ENCODE peak calls at places on chromosome 18, in seven cellular contexts. F, I, L, B, Y, J and E are unnamed samples. For H3K4me1, the result is how much of the 10 kb centered on the place peaks cover.

GRCh38 chr18:79422783-79423165 is 27.0 kb downstream of the NFATC1 start:
- DNase-seq in B (no peak), J (no peak), I (no peak), L (no peak), Y (no peak), F (no peak), E (no peak)

GRCh38 chr18:70181015-70181414 is 24.5 kb downstream of the RTTN start:
- DNase-seq in I (no peak), L (no peak), F (peak), J (no peak), B (peak), Y (no peak), E (peak)

GRCh38 chr18:54918060-54918459 is 41.2 kb downstream of the CCDC68 start:
- DNase-seq in F (no peak), L (no peak), B (no peak), J (no peak), Y (no peak), I (no peak), E (no peak)

GRCh38 chr18:60130289-60130688 is 230.5 kb downstream of the PMAIP1 start:
- DNase-seq in I (no peak), J (no peak), Y (no peak), B (no peak), L (no peak), F (no peak), E (no peak)

GRCh38 chr18:75362435-75362834 is 65.1 kb downstream of the SMIM21 start:
- DNase-seq in J (no peak), F (no peak), Y (no peak), B (no peak), I (no peak), L (no peak), E (no peak)

GRCh38 chr18:74654637-74655036 is 57.0 kb downstream of the ZNF407 start:
- DNase-seq in Y (no peak), F (peak), J (no peak), B (no peak), I (no peak), L (no peak), E (no peak)

GRCh38 chr18:24016643-24017042 is 2.1 kb downstream of the TTC39C start:
- DNase-seq in B (peak), I (no peak), Y (no peak), F (no peak), L (peak), J (no peak), E (no peak)

GRCh38 chr18:79738565-79739439 is 58.9 kb upstream of the KCNG2 start:
- DNase-seq in L (no peak), J (no peak), Y (no peak), F (no peak), I (no peak), B (no peak), E (no peak)

GRCh38 chr18:43587538-43588153 is 310.4 kb upstream of the SYT4 start:
- DNase-seq in J (no peak), Y (peak), L (peak), F (peak), B (no peak), I (no peak), E (peak)

GRCh38 chr18:77133051-77133919 is 702 bp upstream of the MBP start:
- DNase-seq in F (no peak), I (peak), Y (no peak), L (peak), B (no peak), J (peak), E (peak)

GRCh38 chr18:68833756-68834155 is 35.9 kb downstream of the CCDC102B start:
- DNase-seq in Y (no peak), J (no peak), I (no peak), B (no peak), F (no peak), L (no peak), E (no peak)

GRCh38 chr18:79784071-79784913 is 13.4 kb upstream of the KCNG2 start:
- DNase-seq in Y (no peak), I (no peak), L (no peak), F (no peak), J (no peak), B (no peak), E (no peak)

GRCh38 chr18:46158498-46158897 is 54.3 kb downstream of the HAUS1 start:
- DNase-seq in B (no peak), Y (no peak), F (peak), L (no peak), J (no peak), I (no peak), E (no peak)

GRCh38 chr18:37299471-37300304 is 265.9 kb downstream of the CELF4 start:
- DNase-seq in I (peak), B (peak), J (peak), L (peak), F (peak), Y (no peak), E (peak)

GRCh38 chr18:74760436-74760835 is 162.8 kb downstream of the ZNF407 start:
- DNase-seq in J (no peak), I (no peak), L (peak), F (no peak), Y (no peak), B (no peak), E (no peak)

GRCh38 chr18:25189391-25190185 is 162.4 kb downstream of the ZNF521 start:
- DNase-seq in L (no peak), F (no peak), I (no peak), J (no peak), Y (no peak), B (no peak), E (no peak)
- H3K4me1 ChIP-seq in L (under half), F (under half), I (under half), J (under half), Y (under half), B (under half), E (under half)

GRCh38 chr18:50097702-50098101 is 97.2 kb downstream of the MYO5B start:
- DNase-seq in J (no peak), B (peak), Y (no peak), I (no peak), L (no peak), F (no peak), E (no peak)

GRCh38 chr18:50105027-50105426 is 89.9 kb downstream of the MYO5B start:
- DNase-seq in F (no peak), I (no peak), L (no peak), Y (no peak), J (no peak), B (no peak), E (no peak)

GRCh38 chr18:50096766-50097435 is 98.0 kb downstream of the MYO5B start:
- DNase-seq in B (no peak), L (no peak), J (no peak), F (no peak), I (no peak), Y (no peak), E (no peak)

GRCh38 chr18:50104421-50104820 is 90.5 kb downstream of the MYO5B start:
- DNase-seq in B (no peak), I (no peak), L (no peak), F (no peak), Y (no peak), J (no peak), E (no peak)

DNA sequence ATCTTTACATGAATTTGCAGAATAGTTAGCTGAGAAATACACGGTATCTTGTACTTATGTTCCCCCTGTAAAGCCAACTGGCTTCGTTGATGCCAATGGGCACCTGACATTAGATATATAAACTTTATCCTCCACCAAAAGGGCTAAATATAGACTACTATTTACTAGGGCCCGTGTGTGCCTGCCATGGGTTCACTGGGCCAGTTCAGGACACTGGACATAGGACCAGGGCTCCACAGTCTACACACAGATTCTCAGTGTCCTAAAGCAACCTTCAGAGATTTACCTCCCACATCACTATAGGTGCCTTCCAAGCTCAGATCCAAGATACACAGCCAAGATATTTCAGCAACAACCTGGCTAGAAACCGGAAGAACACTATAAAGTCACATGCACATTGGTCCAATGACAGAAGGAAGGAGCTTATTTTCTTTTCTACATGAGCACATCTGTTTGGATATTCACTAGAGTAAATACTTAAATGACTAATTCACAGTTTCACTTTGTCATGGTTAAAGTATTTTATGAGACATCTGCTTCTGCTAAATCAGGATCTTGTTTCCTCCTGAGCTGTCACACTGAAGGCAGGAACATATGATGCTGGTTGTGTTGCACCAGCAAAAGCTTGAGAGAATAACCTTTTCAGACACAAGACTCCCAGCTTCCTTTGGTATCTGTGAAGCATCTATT is 95.1 kb downstream of the MYO5B start:
- DNase-seq in L (no peak), I (no peak), B (no peak), J (no peak), F (peak), Y (no peak), E (no peak)
- H3K27ac ChIP-seq in L (no peak), I (no peak), B (no peak), J (no peak), F (no peak), Y (no peak), E (no peak)

GRCh38 chr18:25843791-25844190 is 246.6 kb downstream of the SS18 start:
- DNase-seq in Y (peak), F (no peak), L (no peak), I (no peak), J (no peak), B (no peak), E (no peak)
- TF ChIP-seq CTCF in Y (no peak), F (no peak), L (no peak), I (no peak), J (no peak), B (no peak), E (no peak)

DNA sequence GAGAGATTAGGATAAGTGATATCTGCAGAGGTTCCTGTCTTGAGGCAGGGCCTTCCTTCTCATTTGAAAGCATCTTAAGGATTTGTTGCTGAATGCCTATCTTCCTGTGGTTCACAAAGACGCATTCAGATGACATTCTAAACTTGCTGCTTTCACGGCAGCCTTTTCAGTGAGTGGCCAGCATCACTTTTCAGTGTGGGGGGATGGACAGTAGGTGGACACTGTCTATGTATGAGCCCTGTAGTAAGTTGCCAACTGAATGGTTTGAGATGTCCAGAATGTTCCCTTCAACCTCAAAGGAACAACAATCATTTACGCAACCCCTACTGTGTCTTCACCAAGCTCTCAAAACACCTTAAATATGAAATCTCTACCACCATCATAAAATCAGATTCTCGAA is 46.6 kb downstream of the SETBP1 start:
- DNase-seq in I (no peak), B (no peak), L (no peak), Y (no peak), J (no peak), F (no peak), E (no peak)
- H3K4me1 ChIP-seq in I (under half), B (under half), L (under half), Y (half or more), J (under half), F (under half), E (under half)

GRCh38 chr18:10101729-10102128 is 187.9 kb downstream of the VAPA start:
- DNase-seq in L (peak), F (no peak), Y (no peak), I (no peak), J (no peak), B (no peak), E (no peak)
- H3K27ac ChIP-seq in L (no peak), F (no peak), Y (no peak), I (no peak), J (no peak), B (no peak), E (no peak)

DNA sequence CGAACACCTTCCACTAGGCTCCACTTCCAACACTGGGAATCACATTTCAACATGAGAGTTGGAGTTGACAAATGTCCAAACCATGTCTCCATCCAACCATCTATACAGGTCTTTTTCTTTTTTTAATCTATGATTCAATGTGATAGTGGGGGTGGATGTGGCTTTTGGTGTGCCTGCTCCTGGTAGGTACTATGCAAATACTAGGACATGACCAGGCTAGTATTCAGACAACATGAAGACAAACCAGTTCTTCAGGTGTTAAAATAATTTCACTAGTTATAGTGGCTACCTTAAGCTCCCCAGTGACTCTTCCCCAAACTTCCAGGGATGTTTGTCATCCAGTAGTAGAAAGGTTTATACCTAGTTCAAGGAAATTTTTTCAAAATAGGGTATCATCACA is 387.5 kb downstream of the CDH2 start:
- DNase-seq in B (no peak), F (no peak), Y (no peak), J (no peak), I (no peak), L (no peak), E (no peak)
- TF ChIP-seq CTCF in B (no peak), F (no peak), Y (no peak), J (no peak), I (no peak), L (no peak), E (no peak)

GRCh38 chr18:44655435-44655834 is 25.3 kb upstream of the SETBP1 start:
- DNase-seq in Y (no peak), J (no peak), F (no peak), I (no peak), L (no peak), B (no peak), E (no peak)

GRCh38 chr18:44654555-44654954 is 26.1 kb upstream of the SETBP1 start:
- DNase-seq in F (peak), I (no peak), B (no peak), Y (no peak), J (no peak), L (no peak), E (no peak)

GRCh38 chr18:44651918-44652317 is 28.8 kb upstream of the SETBP1 start:
- DNase-seq in J (no peak), Y (no peak), F (no peak), L (no peak), B (no peak), I (no peak), E (no peak)

DNA sequence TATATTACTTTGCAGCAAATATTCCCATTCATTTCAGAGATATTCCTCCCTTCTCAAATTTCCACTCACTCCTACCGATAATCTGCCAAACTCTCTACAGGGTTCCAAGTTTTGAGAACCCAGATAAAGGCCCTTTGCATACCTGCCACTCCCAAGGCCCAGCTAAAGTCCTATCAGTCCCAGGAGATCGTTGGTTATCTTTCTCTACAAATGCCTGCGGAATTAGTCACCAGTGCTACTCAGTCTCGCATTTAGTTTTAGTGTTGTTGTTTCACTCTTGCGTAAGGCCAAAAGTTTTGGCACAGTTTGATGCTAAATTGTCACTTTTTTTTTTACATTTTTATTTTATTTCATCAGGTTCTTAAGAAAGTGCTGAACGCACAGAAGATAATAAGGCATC is 29.2 kb upstream of the SETBP1 start:
- DNase-seq in F (peak), I (no peak), L (peak), B (no peak), Y (no peak), J (no peak), E (no peak)
- H3K4me1 ChIP-seq in F (under half), I (under half), L (under half), B (under half), Y (under half), J (under half), E (under half)

GRCh38 chr18:22349317-22349898 is 68.3 kb downstream of the CTAGE1 start:
- DNase-seq in J (no peak), Y (no peak), F (no peak), B (no peak), L (no peak), I (peak), E (peak)
- H3K27ac ChIP-seq in J (peak), Y (no peak), F (peak), B (no peak), L (no peak), I (peak), E (peak)

DNA sequence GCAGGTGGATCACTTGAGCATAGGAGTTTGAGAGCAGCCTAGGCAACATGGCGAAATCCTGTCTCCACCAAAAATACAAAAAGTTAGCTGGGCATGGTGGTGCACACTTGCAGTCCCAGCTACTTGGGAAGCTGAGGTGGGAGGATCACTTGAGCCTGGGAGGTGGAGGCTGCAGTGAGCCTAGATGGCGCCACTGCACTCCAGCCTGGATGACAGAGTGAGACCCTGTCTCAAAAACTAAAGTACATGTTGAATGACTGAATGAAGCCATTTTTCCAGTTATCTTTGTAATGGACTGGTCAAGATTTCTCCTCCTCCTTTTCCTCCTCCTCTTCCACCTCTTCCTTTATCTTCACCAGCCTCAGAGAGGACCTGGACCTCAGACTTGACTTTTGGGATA is 272.0 kb downstream of the SMAD2 start:
- DNase-seq in J (no peak), I (no peak), B (no peak), L (no peak), F (no peak), Y (no peak), E (no peak)
- TF ChIP-seq CTCF in J (no peak), I (no peak), B (no peak), L (peak), F (no peak), Y (no peak), E (no peak)